ENCODE peak calls at places on chromosomes 1 and 21, in four cellular contexts. K is substantia nigra; X is AG10803; N is CD4-positive, alpha-beta memory T cell. Y is an unnamed sample.

GRCh38 chr1:155012052-155012546 is 9.5 kb downstream of the ZBTB7B start:
- DNase-seq in K (peak), X (peak), N (no peak), Y (no peak)

GRCh38 chr1:175935566-175936115 is 192.2 kb upstream of the TNR start:
- DNase-seq in K (no peak), X (no peak), N (no peak), Y (no peak)

GRCh38 chr21:26811031-26811430 is 34.2 kb downstream of the ADAMTS1 start:
- DNase-seq in K (no peak), X (no peak), N (no peak), Y (no peak)

GRCh38 chr1:246893205-246893939 is 38.4 kb downstream of the AHCTF1 start:
- DNase-seq in K (no peak), X (no peak), N (no peak), Y (no peak)

GRCh38 chr1:201294876-201295275 is 11.6 kb downstream of the PKP1 start:
- DNase-seq in K (no peak), X (no peak), N (no peak), Y (no peak)

GRCh38 chr1:201384406-201384782 is 6.9 kb upstream of the TNNT2 start:
- DNase-seq in K (no peak), X (no peak), N (no peak), Y (no peak)

GRCh38 chr1:234554478-234555311 is 55.3 kb downstream of the IRF2BP2 start:
- DNase-seq in K (no peak), X (no peak), N (no peak), Y (no peak)

GRCh38 chr1:94103608-94104007 is 17.3 kb downstream of the ABCA4 start:
- DNase-seq in K (no peak), X (no peak), N (no peak), Y (no peak)

GRCh38 chr1:67572594-67573221 is 112.3 kb upstream of the GADD45A start:
- DNase-seq in K (no peak), X (peak), N (no peak), Y (no peak)

GRCh38 chr1:156839426-156840109 is 19.3 kb downstream of the INSRR start:
- DNase-seq in K (no peak), X (no peak), N (no peak), Y (no peak)

GRCh38 chr21:33685613-33686197 is 43.4 kb downstream of the ITSN1 start:
- DNase-seq in K (no peak), X (peak), N (no peak), Y (no peak)

GRCh38 chr1:204684551-204685235 is 845 bp downstream of the LRRN2 start:
- DNase-seq in K (no peak), X (no peak), N (no peak), Y (no peak)

GRCh38 chr1:6601049-6601864 is 1.4 kb downstream of the KLHL21 start:
- DNase-seq in K (peak), X (peak), N (peak), Y (peak)

GRCh38 chr1:998905-999796 is 746 bp downstream of the HES4 start:
- DNase-seq in K (no peak), X (no peak), N (peak), Y (peak)

GRCh38 chr1:2050793-2051682 is 827 bp downstream of the PRKCZ start:
- DNase-seq in K (no peak), X (no peak), N (no peak), Y (no peak)

GRCh38 chr1:227155004-227155403 is 163.3 kb downstream of the CDC42BPA start:
- DNase-seq in K (no peak), X (no peak), N (no peak), Y (no peak)

GRCh38 chr1:243343970-243344749 is 88.3 kb downstream of the SDCCAG8 start:
- DNase-seq in K (no peak), X (peak), N (peak), Y (peak)

GRCh38 chr1:182624582-182624981 is 20.4 kb upstream of the RGS16 start:
- DNase-seq in K (no peak), X (no peak), N (no peak), Y (no peak)

GRCh38 chr1:206952182-206952581 is 5.9 kb upstream of the PIGR start:
- DNase-seq in K (no peak), X (no peak), N (no peak), Y (no peak)

GRCh38 chr1:224170748-224171478 is 12.1 kb upstream of the DEGS1 start:
- DNase-seq in K (no peak), X (peak), N (peak), Y (no peak)

GRCh38 chr1:202143768-202144509 is 598 bp downstream of the ARL8A start:
- DNase-seq in K (peak), X (no peak), N (no peak), Y (no peak)

GRCh38 chr1:19128965-19129514 is 81.0 kb downstream of the UBR4 start:
- DNase-seq in K (no peak), X (no peak), N (no peak), Y (no peak)

GRCh38 chr1:23825076-23825761 is at the start of gene HMGCL:
- DNase-seq in K (peak), X (peak), N (peak), Y (peak)

GRCh38 chr1:188700116-188700515 is 1777.5 kb downstream of the BRINP3 start:
- DNase-seq in K (no peak), X (no peak), N (no peak), Y (no peak)

GRCh38 chr1:21622466-21623315 is 46.5 kb downstream of the RAP1GAP start:
- DNase-seq in K (no peak), X (no peak), N (peak), Y (no peak)

GRCh38 chr1:232292818-232293217 is 337.1 kb downstream of the SIPA1L2 start:
- DNase-seq in K (no peak), X (no peak), N (no peak), Y (no peak)

GRCh38 chr1:47438321-47439150 is 692 bp downstream of the FOXD2 start:
- DNase-seq in K (no peak), X (no peak), N (peak), Y (peak)

GRCh38 chr1:53541761-53542550 is 82.8 kb downstream of the DMRTB1 start:
- DNase-seq in K (no peak), X (peak), N (no peak), Y (no peak)

GRCh38 chr1:220874201-220874655 is 5.0 kb upstream of the HLX start:
- DNase-seq in K (no peak), X (peak), N (no peak), Y (no peak)

GRCh38 chr1:37721565-37721964 is 29.2 kb downstream of the CDCA8 start:
- DNase-seq in K (no peak), X (no peak), N (no peak), Y (no peak)

GRCh38 chr1:205812271-205812877 is 624 bp downstream of the SLC41A1 start:
- DNase-seq in K (no peak), X (no peak), N (no peak), Y (peak)